ENCODE peak calls at places on chromosome 3, in eight cellular contexts. J is right atrium auricular region; B is non-pigmented ciliary epithelial cell; N is adipocyte; C is RCC 7860; D is T47D; U is RPMI8226; O is stimulated activated CD4-positive, alpha-beta T cell treated with anti-CD3 and anti-CD28 coated beads, Interleukin-15, amount 100 ng/mL, for 1 hour. Z is an unnamed sample.

GRCh38 chr3:196951371-196951770 is 9.0 kb upstream of the NCBP2 start:
- DNase-seq in J (no peak), B (no peak), N (no peak), C (no peak), D (no peak), U (no peak), O (no peak), Z (no peak)

GRCh38 chr3:190094201-190094718 is 26.4 kb downstream of the P3H2 start:
- DNase-seq in J (no peak), B (no peak), N (peak), C (peak), D (no peak), U (no peak), O (no peak), Z (peak)

GRCh38 chr3:95302044-95302443 is 1239.2 kb downstream of the NSUN3 start:
- DNase-seq in J (no peak), B (peak), N (peak), C (peak), D (no peak), U (no peak), O (no peak), Z (no peak)

GRCh38 chr3:114527036-114527644 is 233.3 kb downstream of the TIGIT start:
- DNase-seq in J (no peak), B (no peak), N (peak), C (no peak), D (no peak), U (no peak), O (no peak), Z (peak)

GRCh38 chr3:185978516-185978915 is 40.7 kb upstream of the TRA2B start:
- DNase-seq in J (no peak), B (no peak), N (no peak), C (no peak), D (no peak), U (no peak), O (no peak), Z (no peak)

GRCh38 chr3:165820685-165821123 is 16.5 kb downstream of the BCHE start:
- DNase-seq in J (no peak), B (no peak), N (no peak), C (no peak), D (no peak), U (no peak), O (no peak), Z (no peak)

GRCh38 chr3:50213383-50213782 is 8.3 kb downstream of the SLC38A3 start:
- DNase-seq in J (no peak), B (no peak), N (no peak), C (no peak), D (no peak), U (no peak), O (no peak), Z (no peak)

GRCh38 chr3:138317687-138318086 is 12.0 kb downstream of the NME9 start:
- DNase-seq in J (no peak), B (no peak), N (no peak), C (no peak), D (no peak), U (no peak), O (no peak), Z (no peak)

GRCh38 chr3:111862415-111862814 is 3.4 kb downstream of the PHLDB2 start:
- DNase-seq in J (no peak), B (no peak), N (no peak), C (no peak), D (no peak), U (no peak), O (no peak), Z (no peak)

GRCh38 chr3:105745046-105745445 is 123.8 kb downstream of the CBLB start:
- DNase-seq in J (no peak), B (no peak), N (no peak), C (no peak), D (no peak), U (no peak), O (no peak), Z (no peak)

GRCh38 chr3:72694398-72694797 is 153.8 kb downstream of the SHQ1 start:
- DNase-seq in J (no peak), B (no peak), N (no peak), C (no peak), D (no peak), U (no peak), O (no peak), Z (peak)

GRCh38 chr3:140850210-140850955 is 91.3 kb upstream of the SLC25A36 start:
- DNase-seq in J (no peak), B (peak), N (no peak), C (no peak), D (no peak), U (peak), O (no peak), Z (no peak)

GRCh38 chr3:52455283-52456168 is at the start of gene NISCH:
- DNase-seq in J (peak), B (no peak), N (peak), C (peak), D (peak), U (peak), O (peak), Z (peak)

GRCh38 chr3:150180349-150180748 is 209.7 kb upstream of the PFN2 start:
- DNase-seq in J (no peak), B (no peak), N (peak), C (no peak), D (no peak), U (no peak), O (no peak), Z (peak)

GRCh38 chr3:41129731-41130130 is 69.6 kb upstream of the CTNNB1 start:
- DNase-seq in J (no peak), B (no peak), N (no peak), C (no peak), D (no peak), U (no peak), O (no peak), Z (no peak)

GRCh38 chr3:10354373-10355015 is 33.6 kb upstream of the SEC13 start:
- DNase-seq in J (no peak), B (no peak), N (no peak), C (no peak), D (no peak), U (no peak), O (no peak), Z (no peak)

GRCh38 chr3:150303776-150304175 is 104.3 kb upstream of the TSC22D2 start:
- DNase-seq in J (no peak), B (no peak), N (no peak), C (no peak), D (no peak), U (peak), O (no peak), Z (no peak)

GRCh38 chr3:16476636-16477035 is 36.9 kb downstream of the RFTN1 start:
- DNase-seq in J (no peak), B (peak), N (peak), C (peak), D (no peak), U (no peak), O (no peak), Z (no peak)

GRCh38 chr3:43316783-43317460 is 30.6 kb downstream of the SNRK start:
- DNase-seq in J (no peak), B (no peak), N (no peak), C (no peak), D (no peak), U (no peak), O (no peak), Z (no peak)

GRCh38 chr3:150101016-150101415 is 130.3 kb upstream of the PFN2 start:
- DNase-seq in J (no peak), B (no peak), N (no peak), C (no peak), D (no peak), U (no peak), O (no peak), Z (no peak)

GRCh38 chr3:120198305-120198878 is 86.6 kb downstream of the GPR156 start:
- DNase-seq in J (no peak), B (no peak), N (peak), C (peak), D (no peak), U (peak), O (no peak), Z (no peak)

GRCh38 chr3:178083906-178084823 is 452.1 kb upstream of the KCNMB2 start:
- DNase-seq in J (no peak), B (no peak), N (peak), C (no peak), D (no peak), U (peak), O (no peak), Z (no peak)

GRCh38 chr3:58009749-58010535 is 1.7 kb downstream of the FLNB start:
- DNase-seq in J (no peak), B (no peak), N (no peak), C (no peak), D (peak), U (no peak), O (no peak), Z (no peak)

GRCh38 chr3:190362258-190362657 is 25.7 kb upstream of the CLDN16 start:
- DNase-seq in J (no peak), B (no peak), N (no peak), C (no peak), D (no peak), U (no peak), O (no peak), Z (no peak)

GRCh38 chr3:86814918-86815655 is 175.9 kb downstream of the VGLL3 start:
- DNase-seq in J (no peak), B (no peak), N (peak), C (no peak), D (no peak), U (no peak), O (no peak), Z (peak)

GRCh38 chr3:63613561-63613960 is 38.9 kb upstream of the SNTN start:
- DNase-seq in J (no peak), B (peak), N (peak), C (no peak), D (no peak), U (no peak), O (no peak), Z (peak)